ENCODE peak calls at places on chromosomes 12 and 14, in four cellular contexts. B is activated naive CD4-positive, alpha-beta T cell; U is Karpas-422; Z is cardiac muscle cell. O is an unnamed sample.

GRCh38 chr12:48296586-48297396 is 53.9 kb downstream of the ZNF641 start:
- DNase-seq in B (peak), U (no peak), Z (peak), O (peak)

GRCh38 chr12:130136536-130136935 is 25.7 kb upstream of the FZD10 start:
- DNase-seq in Z (no peak), U (no peak), B (no peak), O (no peak)

GRCh38 chr12:89907659-89908058 is 199.0 kb upstream of the ATP2B1 start:
- DNase-seq in U (no peak), Z (no peak), B (no peak), O (no peak)

GRCh38 chr14:70188608-70189540 is at the start of gene SLC8A3:
- DNase-seq in U (no peak), Z (peak), B (no peak), O (no peak)

GRCh38 chr12:131217024-131217586 is 263.4 kb downstream of the ADGRD1 start:
- DNase-seq in B (no peak), Z (no peak), U (no peak), O (no peak)

GRCh38 chr14:74405663-74406062 is 20.3 kb downstream of the SYNDIG1L start:
- DNase-seq in B (no peak), Z (no peak), U (no peak), O (no peak)

GRCh38 chr14:23041729-23042128 is 283 bp upstream of the PSMB11 start:
- DNase-seq in Z (no peak), B (no peak), U (no peak), O (no peak)

GRCh38 chr12:27549801-27550652 is 26.0 kb downstream of the PPFIBP1 start:
- DNase-seq in Z (peak), B (no peak), U (no peak), O (peak)

GRCh38 chr14:68843471-68844209 is 50.8 kb upstream of the ZFP36L1 start:
- DNase-seq in B (peak), Z (peak), U (peak), O (peak)

GRCh38 chr14:93035917-93036651 is 79.6 kb downstream of the ITPK1 start:
- DNase-seq in B (no peak), Z (peak), U (no peak), O (peak)

GRCh38 chr12:16385779-16386646 is 38.6 kb downstream of the MGST1 start:
- DNase-seq in Z (peak), U (no peak), B (no peak), O (peak)

GRCh38 chr12:28568083-28568482 is 377.8 kb downstream of the CCDC91 start:
- DNase-seq in Z (peak), U (no peak), B (no peak), O (no peak)

GRCh38 chr12:49019435-49020317 is 1.1 kb upstream of the PRKAG1 start:
- DNase-seq in Z (peak), B (no peak), U (peak), O (peak)

GRCh38 chr14:104383088-104383805 is 196.3 kb upstream of the C14orf180 start:
- DNase-seq in B (no peak), Z (no peak), U (no peak), O (no peak)

GRCh38 chr12:100668939-100669536 is 95.6 kb downstream of the GAS2L3 start:
- DNase-seq in U (peak), Z (peak), B (no peak), O (peak)

GRCh38 chr14:105897725-105898113 is 371.3 kb downstream of the TMEM121 start:
- DNase-seq in B (no peak), U (no peak), Z (no peak), O (no peak)

GRCh38 chr14:60102389-60102788 is 10.7 kb downstream of the PCNX4 start:
- DNase-seq in B (no peak), Z (peak), U (no peak), O (no peak)

GRCh38 chr14:105878554-105878953 is 352.2 kb downstream of the TMEM121 start:
- DNase-seq in B (no peak), U (no peak), Z (no peak), O (no peak)

GRCh38 chr12:3230758-3231375 is 153.7 kb downstream of the TSPAN9 start:
- DNase-seq in U (no peak), Z (no peak), B (no peak), O (no peak)

GRCh38 chr12:125310461-125310860 is 245.2 kb downstream of the AACS start:
- DNase-seq in B (no peak), U (no peak), Z (no peak), O (no peak)

GRCh38 chr14:68791078-68791983 is 1.5 kb downstream of the ZFP36L1 start:
- DNase-seq in B (no peak), Z (peak), U (peak), O (no peak)